ENCODE peak calls at places on chromosomes 1 and 21, in five cellular contexts. One of them, this sample, is unnamed.
A peak's percentile ranks its signal among the peaks of the same experiment; 100 is the strongest.

GRCh38 chr1:98389809-98390208 is 271.7 kb upstream of the SNX7 start:
- DNase-seq in SK-N-SH: no peak
- DNase-seq in K562: no peak
- DNase-seq in GM12878: no peak
- DNase-seq in HepG2: no peak
- DNase-seq in this sample: no peak

GRCh38 chr1:196723325-196724185 is 51.1 kb upstream of the CFHR3 start:
- DNase-seq in SK-N-SH: peak; percentile 12
- DNase-seq in K562: peak; percentile 77
- DNase-seq in GM12878: no peak
- DNase-seq in HepG2: peak; percentile 67
- DNase-seq in this sample: peak; percentile 1

GRCh38 chr1:82386365-82387069 is 585.8 kb downstream of the ADGRL2 start:
- DNase-seq in SK-N-SH: no peak
- DNase-seq in K562: no peak
- DNase-seq in GM12878: no peak
- DNase-seq in HepG2: no peak
- DNase-seq in this sample: no peak

GRCh38 chr1:77218477-77219165 is 609 bp downstream of the PIGK start:
- DNase-seq in SK-N-SH: no peak
- DNase-seq in K562: peak; percentile 24
- DNase-seq in GM12878: no peak
- DNase-seq in HepG2: no peak
- DNase-seq in this sample: no peak

GRCh38 chr1:115495603-115496002 is 146.2 kb upstream of the VANGL1 start:
- DNase-seq in SK-N-SH: no peak
- DNase-seq in K562: no peak
- DNase-seq in GM12878: no peak
- DNase-seq in HepG2: no peak
- DNase-seq in this sample: no peak

GRCh38 chr1:97271906-97272788 is 550.6 kb downstream of the PTBP2 start:
- DNase-seq in SK-N-SH: no peak
- DNase-seq in K562: no peak
- DNase-seq in GM12878: no peak
- DNase-seq in HepG2: no peak
- DNase-seq in this sample: no peak

GRCh38 chr1:239053269-239053668 is 333.1 kb upstream of the CHRM3 start:
- DNase-seq in SK-N-SH: peak; percentile 41
- DNase-seq in K562: no peak
- DNase-seq in GM12878: no peak
- DNase-seq in HepG2: no peak
- DNase-seq in this sample: no peak

GRCh38 chr1:229693124-229693523 is 67.1 kb downstream of the URB2 start:
- DNase-seq in SK-N-SH: no peak
- DNase-seq in K562: no peak
- DNase-seq in GM12878: no peak
- DNase-seq in HepG2: no peak
- DNase-seq in this sample: no peak

GRCh38 chr21:33395866-33396265 is 7.3 kb upstream of the IFNGR2 start:
- DNase-seq in SK-N-SH: no peak
- DNase-seq in K562: no peak
- DNase-seq in GM12878: no peak
- DNase-seq in HepG2: no peak
- DNase-seq in this sample: no peak

GRCh38 chr1:150076066-150076465 is 8.5 kb downstream of the VPS45 start:
- DNase-seq in SK-N-SH: no peak
- DNase-seq in K562: no peak
- DNase-seq in GM12878: peak; percentile 12
- DNase-seq in HepG2: no peak
- DNase-seq in this sample: no peak

GRCh38 chr1:57186455-57186854 is 220.6 kb upstream of the C8B start:
- DNase-seq in SK-N-SH: no peak
- DNase-seq in K562: no peak
- DNase-seq in GM12878: no peak
- DNase-seq in HepG2: no peak
- DNase-seq in this sample: no peak

GRCh38 chr1:27366411-27367159 is at the start of gene MAP3K6:
- DNase-seq in SK-N-SH: peak; percentile 90
- DNase-seq in K562: peak; percentile 91
- DNase-seq in GM12878: no peak
- DNase-seq in HepG2: no peak
- DNase-seq in this sample: no peak

GRCh38 chr1:21278898-21279819 is 11.1 kb downstream of the ECE1 start:
- DNase-seq in SK-N-SH: no peak
- DNase-seq in K562: no peak
- DNase-seq in GM12878: no peak
- DNase-seq in HepG2: no peak
- DNase-seq in this sample: no peak

GRCh38 chr1:27011976-27012563 is 580 bp downstream of the TENT5B start:
- DNase-seq in SK-N-SH: no peak
- DNase-seq in K562: no peak
- DNase-seq in GM12878: no peak
- DNase-seq in HepG2: no peak
- DNase-seq in this sample: no peak

GRCh38 chr1:242871631-242872030 is 347.1 kb upstream of the PLD5 start:
- DNase-seq in SK-N-SH: peak; percentile 45
- DNase-seq in K562: no peak
- DNase-seq in GM12878: no peak
- DNase-seq in HepG2: no peak
- DNase-seq in this sample: no peak

GRCh38 chr1:229753764-229754553 is 127.9 kb downstream of the URB2 start:
- DNase-seq in SK-N-SH: no peak
- DNase-seq in K562: peak; percentile 91
- DNase-seq in GM12878: no peak
- DNase-seq in HepG2: no peak
- DNase-seq in this sample: no peak

DNA sequence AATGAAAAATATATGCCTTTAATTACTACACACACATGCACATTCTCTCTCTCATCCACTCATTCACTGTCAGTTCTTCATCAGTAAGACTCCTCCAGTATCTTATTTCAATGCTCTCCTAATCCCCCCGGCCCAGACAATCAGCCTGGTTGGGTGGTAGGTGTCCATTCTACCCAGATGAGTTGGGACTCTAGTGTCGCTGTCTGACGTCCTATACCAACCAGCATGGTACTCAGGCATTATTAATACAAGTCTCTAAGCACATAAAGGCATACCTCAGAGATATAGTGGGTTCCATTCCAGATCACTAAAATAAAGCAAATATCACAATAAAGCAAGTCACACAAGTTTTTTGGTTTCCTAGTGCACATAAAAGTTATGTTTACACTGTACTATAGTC is 19.8 kb downstream of the NRIP1 start:
- DNase-seq in SK-N-SH: no peak
- DNase-seq in K562: no peak
- DNase-seq in GM12878: no peak
- DNase-seq in HepG2: no peak
- DNase-seq in this sample: no peak
- TF ChIP-seq GABPA in SK-N-SH: no peak
- TF ChIP-seq GABPA in K562: no peak
- TF ChIP-seq GABPA in GM12878: no peak
- TF ChIP-seq GABPA in HepG2: no peak
- TF ChIP-seq GABPA in this sample: no peak

GRCh38 chr1:209825591-209826433 is 2.0 kb upstream of the UTP25 start:
- DNase-seq in SK-N-SH: no peak
- DNase-seq in K562: peak; percentile 33
- DNase-seq in GM12878: no peak
- DNase-seq in HepG2: no peak
- DNase-seq in this sample: no peak
- TF ChIP-seq REST in SK-N-SH: no peak
- TF ChIP-seq REST in K562: no peak
- TF ChIP-seq REST in GM12878: no peak
- TF ChIP-seq REST in HepG2: no peak
- TF ChIP-seq REST in this sample: no peak

DNA sequence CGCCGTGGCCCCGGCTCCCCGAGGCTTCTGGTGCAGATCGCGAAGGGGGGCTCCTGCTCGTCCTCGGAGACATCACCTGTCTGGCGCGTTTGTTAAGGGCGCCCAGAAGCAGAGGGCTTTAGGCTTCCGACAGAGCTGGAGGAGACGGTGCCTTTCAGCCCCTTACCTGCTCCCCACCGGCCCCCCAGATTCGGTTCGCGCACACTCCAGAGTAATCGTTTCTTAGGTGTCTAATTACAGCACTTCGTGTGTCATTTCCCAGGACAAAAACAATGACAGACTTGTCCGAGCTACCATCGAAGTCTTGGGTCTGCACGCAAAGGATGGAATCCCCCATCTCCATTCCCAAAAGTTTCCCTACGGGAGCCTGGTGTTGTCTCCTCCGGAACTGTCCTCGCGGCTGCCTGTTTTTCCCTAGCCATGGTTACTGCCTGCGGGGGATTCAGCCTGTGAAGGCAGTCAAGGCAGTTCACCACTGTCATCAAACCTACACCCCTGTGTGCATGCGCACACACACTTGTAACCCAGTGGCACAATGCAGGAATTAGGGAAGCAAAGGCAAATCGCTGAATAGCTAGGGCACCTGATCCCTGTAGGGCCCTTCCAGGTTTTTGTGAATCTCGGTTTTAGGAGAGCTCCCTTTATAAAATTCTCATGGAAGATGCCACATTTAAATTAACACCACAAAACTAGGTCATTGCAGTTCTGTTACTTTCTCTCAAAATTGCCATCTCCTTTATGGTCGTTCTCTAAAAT is 738 bp upstream of the CDC42BPA start:
- DNase-seq in SK-N-SH: peak; percentile 78
- DNase-seq in K562: peak; percentile 56
- DNase-seq in GM12878: no peak
- DNase-seq in HepG2: peak; percentile 45
- DNase-seq in this sample: no peak
- TF ChIP-seq POLR2AphosphoS5 in SK-N-SH: peak; percentile 29
- TF ChIP-seq POLR2AphosphoS5 in K562: no peak
- TF ChIP-seq POLR2AphosphoS5 in GM12878: no peak
- TF ChIP-seq POLR2AphosphoS5 in HepG2: no peak
- TF ChIP-seq POLR2AphosphoS5 in this sample: no peak

GRCh38 chr1:153345187-153346066 is 3.2 kb downstream of the PGLYRP4 start:
- DNase-seq in SK-N-SH: no peak
- DNase-seq in K562: no peak
- DNase-seq in GM12878: peak; percentile 51
- DNase-seq in HepG2: no peak
- DNase-seq in this sample: no peak
- TF ChIP-seq GABPA in SK-N-SH: no peak
- TF ChIP-seq GABPA in K562: no peak
- TF ChIP-seq GABPA in GM12878: no peak
- TF ChIP-seq GABPA in HepG2: no peak
- TF ChIP-seq GABPA in this sample: no peak

This sample was measured in HL-60.